ENCODE peak calls at places on chromosomes 13 and 19, in four cellular contexts. L, Y, C and R are unnamed samples.

GRCh38 chr13:59166174-59166573 is 997.6 kb downstream of the DIAPH3 start:
- DNase-seq in L (no peak), Y (no peak), C (no peak), R (no peak)

GRCh38 chr13:103878891-103879605 is 812.8 kb upstream of the SLC10A2 start:
- DNase-seq in L (no peak), Y (no peak), C (no peak), R (no peak)

GRCh38 chr19:48415395-48415794 is 21.9 kb downstream of the GRIN2D start:
- DNase-seq in L (peak), Y (peak), C (peak), R (peak)

GRCh38 chr19:45125975-45126493 is 33.1 kb downstream of the PPP1R37 start:
- DNase-seq in L (peak), Y (peak), C (no peak), R (peak)

GRCh38 chr13:28429685-28430290 is 65.1 kb downstream of the FLT1 start:
- DNase-seq in L (no peak), Y (peak), C (no peak), R (no peak)

GRCh38 chr19:45079911-45080469 is 930 bp downstream of the GEMIN7 start:
- DNase-seq in L (no peak), Y (peak), C (no peak), R (no peak)

GRCh38 chr19:39941615-39942507 is 7.4 kb upstream of the FCGBP start:
- DNase-seq in L (peak), Y (no peak), C (no peak), R (no peak)

GRCh38 chr19:55600336-55601028 is 394 bp downstream of the ZNF524 start:
- DNase-seq in L (peak), Y (peak), C (no peak), R (peak)

GRCh38 chr19:39212377-39212742 is 8.3 kb upstream of the SYCN start:
- DNase-seq in L (no peak), Y (peak), C (no peak), R (peak)

GRCh38 chr13:59356607-59357006 is 807.1 kb downstream of the DIAPH3 start:
- DNase-seq in L (peak), Y (no peak), C (no peak), R (no peak)

GRCh38 chr13:58946274-58946673 is 1217.5 kb downstream of the DIAPH3 start:
- DNase-seq in L (no peak), Y (no peak), C (no peak), R (no peak)

GRCh38 chr13:111905609-111905945 is 161.4 kb upstream of the SOX1 start:
- DNase-seq in L (no peak), Y (no peak), C (no peak), R (no peak)

GRCh38 chr13:42333613-42334328 is 61.8 kb downstream of the AKAP11 start:
- DNase-seq in L (peak), Y (peak), C (no peak), R (no peak)

GRCh38 chr13:48110930-48111721 is 16.2 kb upstream of the MED4 start:
- DNase-seq in L (peak), Y (no peak), C (no peak), R (no peak)

GRCh38 chr19:17676295-17676694 is 11.9 kb downstream of the UNC13A start:
- DNase-seq in L (no peak), Y (no peak), C (no peak), R (no peak)

GRCh38 chr13:38577048-38577447 is 109.8 kb upstream of the FREM2 start:
- DNase-seq in L (no peak), Y (no peak), C (no peak), R (no peak)